ENCODE peak calls at places on chromosomes 4 and X, in eight cellular contexts. H, J, W, Z, D, Y, R and I are unnamed samples.

GRCh38 chrX:15646543-15646942 is 18.1 kb downstream of the CLTRN start:
- DNase-seq in Y (no peak), H (no peak), D (no peak), W (peak; percentile 74), J (no peak), R (no peak), Z (no peak), I (no peak)

GRCh38 chr4:33512397-33512796 is 2731.9 kb downstream of the ARAP2 start:
- DNase-seq in J (no peak), Y (no peak), D (no peak), Z (no peak), W (no peak), H (no peak), R (no peak), I (no peak)

GRCh38 chrX:133859336-133859735 is 126.1 kb downstream of the GPC3 start:
- DNase-seq in Z (no peak), H (no peak), R (no peak), Y (peak; percentile 57), J (no peak), D (no peak), W (no peak), I (no peak)

GRCh38 chr4:26337612-26338011 is 16.8 kb downstream of the RBPJ start:
- DNase-seq in R (no peak), D (no peak), Y (no peak), H (no peak), W (no peak), Z (no peak), J (no peak), I (no peak)

GRCh38 chrX:24646745-24647182 is 383 bp downstream of the PCYT1B start:
- DNase-seq in D (no peak), W (no peak), J (no peak), Z (peak; percentile 17), Y (no peak), H (no peak), R (no peak), I (no peak)

GRCh38 chr4:87865960-87866598 is 33.3 kb downstream of the MEPE start:
- DNase-seq in Y (no peak), H (peak; percentile 13), R (no peak), Z (peak; percentile 72), J (no peak), D (no peak), W (no peak), I (peak; percentile 65)

GRCh38 chr4:1658581-1658980 is 25.5 kb downstream of the FAM53A start:
- DNase-seq in J (no peak), Y (no peak), D (no peak), H (no peak), Z (no peak), R (no peak), W (no peak), I (no peak)

GRCh38 chr4:11954093-11954492 is 525.4 kb upstream of the HS3ST1 start:
- DNase-seq in Y (peak; percentile 8), R (no peak), W (no peak), H (peak; percentile 42), Z (no peak), J (no peak), D (no peak), I (no peak)

GRCh38 chrX:148426467-148426866 is 74.0 kb upstream of the AFF2 start:
- DNase-seq in R (no peak), J (no peak), D (no peak), W (no peak), H (no peak), Z (no peak), Y (no peak), I (no peak)

DNA sequence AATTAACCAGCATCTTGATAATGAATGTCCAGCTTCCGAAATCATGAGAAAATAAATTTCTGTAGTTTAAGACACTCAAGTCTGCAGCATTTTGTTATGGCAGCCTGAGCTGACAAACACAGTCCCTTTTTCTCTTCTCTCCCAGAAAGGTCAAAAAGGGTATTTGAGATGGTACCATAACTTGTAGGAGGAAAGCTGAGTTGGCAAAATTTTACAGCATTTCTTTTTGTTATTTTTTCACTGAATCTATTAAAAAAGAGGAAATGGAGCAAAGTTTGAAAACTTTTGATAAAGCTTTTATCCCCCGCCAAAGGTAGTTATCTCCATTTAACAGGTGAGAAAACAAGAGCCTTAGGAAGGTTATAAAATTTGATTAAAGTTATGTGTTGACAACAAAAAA is 367.6 kb upstream of the TECRL start:
- DNase-seq in J (no peak), D (no peak), R (no peak), H (no peak), Z (no peak), W (no peak), Y (no peak), I (no peak)
- H3K36me3 ChIP-seq in J (no peaks in the 10 kb centered on the region), D (no peaks in the 10 kb centered on the region), R (no peaks in the 10 kb centered on the region), H (no peaks in the 10 kb centered on the region), Z (no peaks in the 10 kb centered on the region), W (no peaks in the 10 kb centered on the region), Y (no peaks in the 10 kb centered on the region), I (no peaks in the 10 kb centered on the region)

DNA sequence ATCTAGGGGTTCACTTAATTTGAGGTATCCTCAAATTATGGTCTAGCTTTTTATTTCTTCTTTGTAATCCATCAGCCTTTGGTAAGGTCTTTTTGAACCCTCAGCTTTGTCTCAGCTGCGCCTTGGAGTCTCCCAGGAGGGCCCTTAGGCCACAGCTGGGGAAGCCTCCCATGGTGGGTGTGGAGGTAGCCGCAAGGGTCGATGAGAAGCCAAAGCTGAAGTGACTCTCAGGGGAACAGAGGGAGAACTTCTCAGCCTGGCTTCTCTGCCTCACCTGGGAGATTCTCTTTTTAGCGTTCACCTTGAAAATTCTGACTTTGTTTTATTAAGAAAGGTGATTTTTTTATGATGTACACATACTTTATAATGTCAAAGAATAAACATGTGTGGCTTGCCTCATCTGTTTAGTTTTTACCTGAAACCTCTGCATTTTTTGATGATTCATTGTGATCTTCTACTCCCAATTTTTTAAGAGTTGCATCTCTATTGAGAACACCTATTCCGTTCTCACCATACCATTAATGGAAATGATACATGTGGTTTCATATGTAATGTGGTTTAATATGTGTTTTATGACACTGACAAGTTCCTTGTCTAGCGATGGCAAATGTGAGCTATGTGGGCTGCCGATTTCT is 25.6 kb upstream of the SLC25A4 start:
- DNase-seq in D (no peak), W (no peak), H (no peak), Y (no peak), R (no peak), Z (no peak), J (no peak), I (no peak)
- H3K27ac ChIP-seq in D (peak overlapping the region; percentile 85), W (no peak overlapping the region), H (no peak overlapping the region), Y (no peak overlapping the region), R (no peak overlapping the region), Z (no peak overlapping the region), J (no peak overlapping the region), I (no peak overlapping the region)

DNA sequence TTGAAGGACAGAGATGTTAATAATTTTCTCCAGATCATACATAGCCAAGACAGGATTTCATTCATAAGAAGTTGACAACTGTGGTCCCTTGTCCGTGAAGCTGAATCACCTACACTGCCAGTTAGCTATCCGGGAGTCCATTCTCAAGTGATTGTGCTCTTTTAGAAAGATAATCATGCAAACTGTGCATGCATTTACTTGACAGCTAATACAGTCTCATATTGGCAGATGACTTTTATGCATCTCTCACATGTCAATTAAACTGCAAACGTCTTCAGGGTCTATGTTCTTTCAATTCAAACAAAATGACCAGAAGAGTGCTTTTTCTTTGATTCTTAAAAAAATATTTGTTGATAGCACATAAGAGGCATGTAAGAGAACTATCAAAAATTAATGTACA is 1572.9 kb downstream of the C4orf33 start:
- DNase-seq in D (no peak), R (no peak), J (no peak), Z (no peak), W (no peak), H (no peak), Y (no peak), I (no peak)
- H3K4me3 ChIP-seq in D (no peak overlapping the region), R (no peak overlapping the region), J (no peak overlapping the region), Z (no peak overlapping the region), W (no peak overlapping the region), H (no peak overlapping the region), Y (no peak overlapping the region), I (no peak overlapping the region)

GRCh38 chr4:76882630-76883029 is 15.3 kb downstream of the SOWAHB start:
- DNase-seq in H (no peak), W (no peak), J (no peak), R (no peak), Z (no peak), Y (peak; percentile 39), D (no peak), I (no peak)
- H3K36me3 ChIP-seq in H (no peaks in the 10 kb centered on the region), W (no peaks in the 10 kb centered on the region), J (no peaks in the 10 kb centered on the region), R (no peaks in the 10 kb centered on the region), Z (no peaks in the 10 kb centered on the region), Y (no peaks in the 10 kb centered on the region), D (no peaks in the 10 kb centered on the region), I (no peaks in the 10 kb centered on the region)

DNA sequence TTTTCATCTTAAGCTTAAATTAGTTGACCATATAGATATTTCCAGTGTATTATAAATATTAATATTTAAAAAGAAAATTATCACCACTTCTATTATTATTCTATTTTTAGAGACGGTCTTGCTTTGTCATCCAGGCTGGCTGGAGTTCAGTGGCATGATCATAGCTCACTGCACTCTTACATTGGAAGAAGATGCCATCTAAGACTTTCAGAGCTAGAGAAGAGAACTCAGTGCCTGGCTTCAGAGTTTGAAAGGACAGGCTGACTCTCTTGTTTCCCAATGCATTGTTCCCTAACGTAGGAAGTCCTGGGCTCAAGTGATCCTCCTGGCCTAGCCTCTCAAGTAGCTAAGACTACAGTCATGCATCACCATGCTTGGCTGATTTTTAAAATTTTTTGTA is 75.9 kb downstream of the FIP1L1 start:
- DNase-seq in R (no peak), H (no peak), W (no peak), Z (no peak), D (no peak), Y (no peak), J (no peak), I (no peak)
- H3K27ac ChIP-seq in R (no peak overlapping the region), H (no peak overlapping the region), W (no peak overlapping the region), Z (peak overlapping the region; percentile 23), D (no peak overlapping the region), Y (no peak overlapping the region), J (no peak overlapping the region), I (no peak overlapping the region)

GRCh38 chr4:101101072-101101471 is 246.3 kb downstream of the PPP3CA start:
- DNase-seq in D (no peak), R (no peak), Z (no peak), H (peak; percentile 48), Y (peak; percentile 16), J (no peak), W (no peak), I (no peak)

GRCh38 chr4:101104264-101105052 is 242.9 kb downstream of the PPP3CA start:
- DNase-seq in Z (no peak), Y (no peak), D (no peak), W (no peak), J (no peak), H (no peak), R (no peak), I (no peak)

GRCh38 chr4:101103381-101104142 is 243.8 kb downstream of the PPP3CA start:
- DNase-seq in R (no peak), J (no peak), Z (no peak), D (no peak), H (no peak), Y (no peak), W (no peak), I (no peak)

GRCh38 chr4:101102114-101102752 is 245.1 kb downstream of the PPP3CA start:
- DNase-seq in Y (peak; percentile 19), D (peak; percentile 62), H (no peak), R (peak; percentile 39), W (peak; percentile 74), Z (peak; percentile 93), J (peak; percentile 80), I (peak; percentile 53)

DNA sequence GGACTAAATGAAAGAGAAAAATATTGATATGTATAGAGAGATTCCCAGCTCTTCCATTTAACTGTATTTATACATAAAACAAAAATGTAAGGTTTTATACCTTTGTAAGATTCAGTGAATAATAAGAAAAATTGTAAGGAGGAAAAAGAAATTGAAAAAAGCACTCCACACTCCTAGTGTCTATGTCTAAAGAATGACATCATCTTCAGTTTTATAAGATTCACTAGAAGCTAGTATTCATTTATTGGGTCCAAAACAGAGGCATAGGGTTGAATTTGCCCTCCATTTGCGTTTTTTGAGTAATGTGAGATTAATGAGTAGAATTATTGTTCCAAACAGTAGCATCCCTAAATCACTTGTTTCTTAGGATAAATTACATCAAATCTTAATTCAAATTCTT is 248.3 kb downstream of the PPP3CA start:
- DNase-seq in R (no peak), D (no peak), H (no peak), Y (no peak), W (no peak), J (no peak), Z (no peak), I (no peak)
- H3K4me3 ChIP-seq in R (no peak overlapping the region), D (no peak overlapping the region), H (no peak overlapping the region), Y (no peak overlapping the region), W (no peak overlapping the region), J (no peak overlapping the region), Z (no peak overlapping the region), I (no peak overlapping the region)